ENCODE peak calls at places on chromosomes 16 and 17, in seven cellular contexts. One of them, this sample, is unnamed.

GRCh38 chr16:54374136-54374535 is 87.5 kb upstream of the IRX3 start:
- DNase-seq in ovary: no peak
- DNase-seq in AML-193: no peak
- DNase-seq in SIG-M5: no peak
- DNase-seq in HEK293T: no peak
- DNase-seq in erythroblast: no peak
- DNase-seq in ACHN: peak; percentile 39
- DNase-seq in this sample: no peak

GRCh38 chr17:52721932-52722331 is 563.4 kb upstream of the CA10 start:
- DNase-seq in ovary: no peak
- DNase-seq in AML-193: no peak
- DNase-seq in SIG-M5: no peak
- DNase-seq in HEK293T: no peak
- DNase-seq in erythroblast: no peak
- DNase-seq in ACHN: no peak
- DNase-seq in this sample: no peak

GRCh38 chr17:29744121-29744520 is 121.4 kb upstream of the CORO6 start:
- DNase-seq in ovary: no peak
- DNase-seq in AML-193: no peak
- DNase-seq in SIG-M5: no peak
- DNase-seq in HEK293T: no peak
- DNase-seq in erythroblast: no peak
- DNase-seq in ACHN: no peak
- DNase-seq in this sample: no peak

GRCh38 chr16:70395345-70395901 is 43.5 kb downstream of the ST3GAL2 start:
- DNase-seq in ovary: peak; percentile 55
- DNase-seq in AML-193: peak; percentile 61
- DNase-seq in SIG-M5: no peak
- DNase-seq in HEK293T: peak; percentile 78
- DNase-seq in erythroblast: peak; percentile 91
- DNase-seq in ACHN: peak; percentile 67
- DNase-seq in this sample: no peak

GRCh38 chr17:628507-628941 is 86.1 kb downstream of the VPS53 start:
- DNase-seq in ovary: no peak
- DNase-seq in AML-193: no peak
- DNase-seq in SIG-M5: no peak
- DNase-seq in HEK293T: no peak
- DNase-seq in erythroblast: no peak
- DNase-seq in ACHN: no peak
- DNase-seq in this sample: no peak

GRCh38 chr17:19753661-19754463 is 5.8 kb upstream of the ALDH3A1 start:
- DNase-seq in ovary: peak; percentile 21
- DNase-seq in AML-193: no peak
- DNase-seq in SIG-M5: no peak
- DNase-seq in HEK293T: no peak
- DNase-seq in erythroblast: no peak
- DNase-seq in ACHN: peak; percentile 83
- DNase-seq in this sample: no peak

GRCh38 chr17:28334666-28335200 is 539 bp downstream of the IFT20 start:
- DNase-seq in ovary: no peak
- DNase-seq in AML-193: no peak
- DNase-seq in SIG-M5: no peak
- DNase-seq in HEK293T: no peak
- DNase-seq in erythroblast: no peak
- DNase-seq in ACHN: peak; percentile 63
- DNase-seq in this sample: no peak

GRCh38 chr17:27106347-27106981 is 187.4 kb upstream of the WSB1 start:
- DNase-seq in ovary: no peak
- DNase-seq in AML-193: no peak
- DNase-seq in SIG-M5: no peak
- DNase-seq in HEK293T: no peak
- DNase-seq in erythroblast: peak; percentile 65
- DNase-seq in ACHN: no peak
- DNase-seq in this sample: no peak

GRCh38 chr17:71208111-71208704 is 912.6 kb upstream of the SOX9 start:
- DNase-seq in ovary: no peak
- DNase-seq in AML-193: no peak
- DNase-seq in SIG-M5: no peak
- DNase-seq in HEK293T: no peak
- DNase-seq in erythroblast: no peak
- DNase-seq in ACHN: no peak
- DNase-seq in this sample: peak; percentile 99

GRCh38 chr16:2529961-2530628 is 1.1 kb downstream of the CEMP1 start:
- DNase-seq in ovary: no peak
- DNase-seq in AML-193: no peak
- DNase-seq in SIG-M5: no peak
- DNase-seq in HEK293T: no peak
- DNase-seq in erythroblast: no peak
- DNase-seq in ACHN: no peak
- DNase-seq in this sample: no peak

GRCh38 chr17:260031-260791 is 78.8 kb upstream of the DOC2B start:
- DNase-seq in ovary: peak; percentile 21
- DNase-seq in AML-193: no peak
- DNase-seq in SIG-M5: no peak
- DNase-seq in HEK293T: no peak
- DNase-seq in erythroblast: no peak
- DNase-seq in ACHN: no peak
- DNase-seq in this sample: no peak

GRCh38 chr16:1823821-1824220 is 2.8 kb downstream of the HAGH start:
- DNase-seq in ovary: no peak
- DNase-seq in AML-193: peak; percentile 87
- DNase-seq in SIG-M5: no peak
- DNase-seq in HEK293T: no peak
- DNase-seq in erythroblast: peak; percentile 70
- DNase-seq in ACHN: peak; percentile 86
- DNase-seq in this sample: peak; percentile 40

GRCh38 chr16:84717484-84717883 is 17.7 kb downstream of the USP10 start:
- DNase-seq in ovary: no peak
- DNase-seq in AML-193: no peak
- DNase-seq in SIG-M5: no peak
- DNase-seq in HEK293T: no peak
- DNase-seq in erythroblast: no peak
- DNase-seq in ACHN: no peak
- DNase-seq in this sample: no peak

GRCh38 chr17:39618956-39619785 is 7.6 kb upstream of the PPP1R1B start:
- DNase-seq in ovary: no peak
- DNase-seq in AML-193: no peak
- DNase-seq in SIG-M5: no peak
- DNase-seq in HEK293T: no peak
- DNase-seq in erythroblast: no peak
- DNase-seq in ACHN: no peak
- DNase-seq in this sample: no peak

GRCh38 chr16:83215417-83216001 is 588.7 kb downstream of the CDH13 start:
- DNase-seq in ovary: no peak
- DNase-seq in AML-193: peak; percentile 20
- DNase-seq in SIG-M5: no peak
- DNase-seq in HEK293T: peak; percentile 51
- DNase-seq in erythroblast: peak; percentile 51
- DNase-seq in ACHN: peak; percentile 71
- DNase-seq in this sample: no peak

This sample was measured in foreskin keratinocyte.